ENCODE peak calls at places on chromosomes 3 and 15, in nine cellular contexts. R, W, M, N, A, H, J, O and Y are unnamed samples.

GRCh38 chr15:39199076-39199475 is 381.8 kb upstream of the THBS1 start:
- DNase-seq in R (no peak), O (no peak), A (no peak), N (no peak), W (no peak), H (no peak), J (no peak), M (no peak), Y (no peak)

GRCh38 chr15:68126415-68126814 is 72.3 kb downstream of the PIAS1 start:
- DNase-seq in H (no peak), A (no peak), O (no peak), W (no peak), R (no peak), J (no peak), N (no peak), M (no peak), Y (no peak)

GRCh38 chr15:91584895-91585294 is 268.6 kb upstream of the SLCO3A1 start:
- DNase-seq in M (no peak), W (no peak), N (no peak), H (no peak), J (no peak), A (no peak), O (no peak), R (no peak), Y (no peak)

GRCh38 chr15:66560856-66561525 is 4.8 kb downstream of the LCTL start:
- DNase-seq in J (no peak), N (no peak), O (no peak), W (no peak), H (no peak), M (no peak), R (no peak), A (no peak), Y (no peak)

GRCh38 chr3:120028271-120029047 is 65.8 kb downstream of the GSK3B start:
- DNase-seq in J (no peak), M (no peak), H (no peak), A (no peak), N (no peak), R (no peak), O (no peak), W (no peak), Y (no peak)

GRCh38 chr3:60935709-60936108 is 315.5 kb downstream of the FHIT start:
- DNase-seq in O (peak; percentile 60), H (no peak), N (no peak), M (peak; percentile 73), A (no peak), R (no peak), W (no peak), J (no peak), Y (no peak)

GRCh38 chr3:94246136-94246535 is 183.3 kb downstream of the NSUN3 start:
- DNase-seq in H (no peak), N (peak; percentile 4), A (no peak), J (no peak), W (no peak), M (no peak), O (no peak), R (no peak), Y (no peak)

GRCh38 chr15:38075466-38075865 is 141.0 kb downstream of the TMCO5A start:
- DNase-seq in O (no peak), R (no peak), H (no peak), A (no peak), J (no peak), W (no peak), M (no peak), N (no peak), Y (no peak)

GRCh38 chr3:75341324-75342067 is 322.6 kb upstream of the FRG2C start:
- DNase-seq in N (no peak), W (no peak), O (no peak), A (no peak), R (peak; percentile 16), M (no peak), J (no peak), H (no peak), Y (no peak)

GRCh38 chr3:148997623-148998022 is 6.3 kb downstream of the GYG1 start:
- DNase-seq in A (no peak), M (no peak), W (no peak), J (no peak), O (no peak), H (no peak), R (no peak), N (no peak), Y (no peak)

GRCh38 chr15:57950381-57950946 is 115.0 kb downstream of the ALDH1A2 start:
- DNase-seq in A (no peak), J (no peak), O (no peak), W (no peak), H (no peak), N (no peak), R (no peak), M (no peak), Y (no peak)

GRCh38 chr3:105827959-105828358 is 40.9 kb downstream of the CBLB start:
- DNase-seq in J (peak; percentile 11), O (peak; percentile 36), N (no peak), W (no peak), A (no peak), R (no peak), H (no peak), M (peak; percentile 96), Y (no peak)

GRCh38 chr3:32202496-32202895 is 36.0 kb upstream of the CMTM8 start:
- DNase-seq in N (no peak), M (no peak), O (no peak), J (no peak), W (no peak), A (no peak), R (no peak), H (no peak), Y (no peak)

GRCh38 chr3:171833775-171834460 is 9.2 kb upstream of the TMEM212 start:
- DNase-seq in W (no peak), N (no peak), H (no peak), R (peak; percentile 44), M (peak; percentile 79), A (no peak), O (peak; percentile 35), J (no peak), Y (no peak)

GRCh38 chr3:131091768-131092167 is 65.1 kb downstream of the NEK11 start:
- DNase-seq in A (no peak), O (peak; percentile 8), N (no peak), H (no peak), R (peak; percentile 9), M (peak; percentile 34), W (no peak), J (no peak), Y (no peak)

GRCh38 chr15:85763157-85763556 is 31.6 kb downstream of the KLHL25 start:
- DNase-seq in H (no peak), R (no peak), N (peak; percentile 30), M (no peak), A (no peak), J (no peak), W (no peak), O (no peak), Y (no peak)

GRCh38 chr3:182605882-182606611 is 187.3 kb upstream of the ATP11B start:
- DNase-seq in N (no peak), M (no peak), J (no peak), W (no peak), A (peak; percentile 27), R (no peak), H (no peak), O (no peak), Y (no peak)

GRCh38 chr3:10198761-10199688 is 34.3 kb downstream of the IRAK2 start:
- DNase-seq in N (no peak), M (peak; percentile 90), A (no peak), W (peak; percentile 59), R (peak; percentile 93), H (no peak), J (no peak), O (peak; percentile 44), Y (no peak)

GRCh38 chr3:46298871-46299607 is 54.9 kb upstream of the CCR2 start:
- DNase-seq in O (no peak), H (no peak), R (peak; percentile 87), N (no peak), A (no peak), W (no peak), J (no peak), M (no peak), Y (no peak)

GRCh38 chr3:8550619-8551018 is 49.0 kb downstream of the LMCD1 start:
- DNase-seq in J (no peak), A (no peak), N (no peak), W (no peak), H (no peak), O (no peak), M (no peak), R (no peak), Y (no peak)

GRCh38 chr15:42276762-42277161 is 3.5 kb upstream of the TMEM87A start:
- DNase-seq in O (no peak), R (no peak), M (no peak), J (no peak), W (no peak), A (no peak), H (no peak), N (no peak), Y (no peak)

GRCh38 chr3:52798978-52799476 is 4.4 kb downstream of the ITIH3 start:
- DNase-seq in R (peak; percentile 45), O (peak; percentile 72), M (peak; percentile 11), N (peak; percentile 21), W (no peak), A (no peak), H (no peak), J (no peak), Y (no peak)

GRCh38 chr3:195549931-195550519 is 6.9 kb upstream of the PPP1R2 start:
- DNase-seq in J (no peak), M (peak; percentile 73), N (no peak), R (peak; percentile 82), O (no peak), A (no peak), H (no peak), W (peak; percentile 85), Y (no peak)

GRCh38 chr15:75164625-75165024 is 37.1 kb upstream of the C15orf39 start:
- DNase-seq in O (no peak), A (no peak), N (no peak), J (no peak), R (peak; percentile 52), W (no peak), H (no peak), M (no peak), Y (no peak)

GRCh38 chr3:117809157-117810081 is 1099.8 kb downstream of the TUSC7 start:
- DNase-seq in O (no peak), M (no peak), N (no peak), A (no peak), H (no peak), W (no peak), R (no peak), J (no peak), Y (no peak)

GRCh38 chr3:32283304-32283703 is 44.8 kb downstream of the CMTM8 start:
- DNase-seq in J (no peak), O (no peak), R (peak; percentile 16), A (no peak), M (no peak), W (no peak), N (peak; percentile 59), H (no peak), Y (no peak)

GRCh38 chr15:99275525-99276128 is 24.3 kb downstream of the LRRC28 start:
- DNase-seq in W (no peak), H (no peak), R (no peak), J (no peak), O (no peak), N (no peak), A (no peak), M (no peak), Y (no peak)